ENCODE peak calls at places on chromosomes 16 and 17, in four cellular contexts. One of them, this sample, is unnamed.

GRCh38 chr16:85479972-85480726 is 133.0 kb upstream of the GSE1 start:
- DNase-seq in WTC11: peak
- DNase-seq in K562: no peak
- DNase-seq in HepG2: no peak
- DNase-seq in this sample: peak

GRCh38 chr16:8850279-8850885 is 18.4 kb downstream of the CARHSP1 start:
- DNase-seq in WTC11: peak
- DNase-seq in K562: no peak
- DNase-seq in HepG2: peak
- DNase-seq in this sample: no peak

GRCh38 chr16:50153648-50154368 is 702 bp downstream of the TENT4B start:
- DNase-seq in K562: peak
- DNase-seq in HepG2: no peak
- DNase-seq in WTC11: peak
- DNase-seq in this sample: peak

GRCh38 chr16:53220585-53220984 is 165.8 kb downstream of the CHD9 start:
- DNase-seq in HepG2: peak
- DNase-seq in WTC11: no peak
- DNase-seq in K562: peak
- DNase-seq in this sample: no peak

GRCh38 chr17:40541873-40542561 is 23.3 kb downstream of the CCR7 start:
- DNase-seq in HepG2: no peak
- DNase-seq in K562: no peak
- DNase-seq in WTC11: no peak
- DNase-seq in this sample: no peak

GRCh38 chr16:3525951-3526350 is 25.1 kb downstream of the CLUAP1 start:
- DNase-seq in HepG2: no peak
- DNase-seq in K562: no peak
- DNase-seq in WTC11: no peak
- DNase-seq in this sample: no peak

GRCh38 chr16:70693231-70693671 is 7.4 kb upstream of the MTSS2 start:
- DNase-seq in K562: no peak
- DNase-seq in HepG2: no peak
- DNase-seq in WTC11: no peak
- DNase-seq in this sample: no peak

GRCh38 chr17:60442271-60443201 is 20.2 kb downstream of the CHCT1 start:
- DNase-seq in WTC11: no peak
- DNase-seq in HepG2: peak
- DNase-seq in K562: no peak
- DNase-seq in this sample: no peak

GRCh38 chr17:1188812-1189211 is 9.0 kb upstream of the ABR start:
- DNase-seq in WTC11: no peak
- DNase-seq in HepG2: no peak
- DNase-seq in K562: no peak
- DNase-seq in this sample: no peak

GRCh38 chr17:72609501-72609900 is 483.0 kb downstream of the SLC39A11 start:
- DNase-seq in WTC11: no peak
- DNase-seq in HepG2: no peak
- DNase-seq in K562: no peak
- DNase-seq in this sample: no peak

GRCh38 chr17:35052780-35053179 is 10.7 kb downstream of the RFFL start:
- DNase-seq in WTC11: no peak
- DNase-seq in HepG2: no peak
- DNase-seq in K562: no peak
- DNase-seq in this sample: no peak

GRCh38 chr16:49858200-49859129 is 2.6 kb upstream of the ZNF423 start:
- DNase-seq in WTC11: peak
- DNase-seq in HepG2: no peak
- DNase-seq in K562: no peak
- DNase-seq in this sample: no peak

GRCh38 chr17:14320734-14321475 is 20.0 kb downstream of the HS3ST3B1 start:
- DNase-seq in WTC11: no peak
- DNase-seq in HepG2: no peak
- DNase-seq in K562: no peak
- DNase-seq in this sample: no peak
- TF ChIP-seq ELF4 in WTC11: no peak
- TF ChIP-seq ELF4 in HepG2: no peak
- TF ChIP-seq ELF4 in K562: no peak
- TF ChIP-seq ELF4 in this sample: no peak

GRCh38 chr17:64491034-64491860 is 5.6 kb downstream of the POLG2 start:
- DNase-seq in K562: peak
- DNase-seq in HepG2: peak
- DNase-seq in WTC11: peak
- DNase-seq in this sample: no peak
- TF ChIP-seq ELF4 in K562: no peak
- TF ChIP-seq ELF4 in HepG2: no peak
- TF ChIP-seq ELF4 in WTC11: no peak
- TF ChIP-seq ELF4 in this sample: no peak

GRCh38 chr16:80972611-80973010 is 34.1 kb downstream of the CMC2 start:
- DNase-seq in WTC11: no peak
- DNase-seq in K562: no peak
- DNase-seq in HepG2: no peak
- DNase-seq in this sample: no peak

GRCh38 chr16:80981103-80981502 is 25.6 kb downstream of the CMC2 start:
- DNase-seq in K562: no peak
- DNase-seq in WTC11: no peak
- DNase-seq in HepG2: no peak
- DNase-seq in this sample: no peak

GRCh38 chr16:80973991-80974390 is 32.7 kb downstream of the CMC2 start:
- DNase-seq in WTC11: no peak
- DNase-seq in HepG2: no peak
- DNase-seq in K562: peak
- DNase-seq in this sample: no peak

GRCh38 chr16:80974649-80975376 is 31.9 kb downstream of the CMC2 start:
- DNase-seq in K562: peak
- DNase-seq in WTC11: no peak
- DNase-seq in HepG2: no peak
- DNase-seq in this sample: no peak

DNA sequence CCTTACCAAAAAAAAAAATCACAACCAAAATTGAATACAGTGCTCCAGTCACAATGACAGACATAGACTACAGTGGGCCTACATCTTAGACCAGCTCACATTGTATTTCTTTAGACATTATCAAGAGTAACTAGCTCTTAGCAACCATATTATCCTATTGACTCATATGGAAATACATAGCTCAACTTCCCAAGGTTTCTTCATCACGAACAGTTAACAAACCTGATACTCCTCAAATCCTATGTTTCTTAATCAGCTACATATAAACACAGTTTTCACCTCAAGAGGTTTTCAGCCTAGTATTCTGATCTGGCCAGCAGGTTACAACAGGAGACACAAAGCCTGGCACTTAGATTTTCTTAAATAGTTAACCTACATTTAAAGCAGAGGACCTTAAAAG is 29.7 kb downstream of the CMC2 start:
- DNase-seq in HepG2: no peak
- DNase-seq in K562: no peak
- DNase-seq in WTC11: no peak
- DNase-seq in this sample: no peak
- TF ChIP-seq ELF4 in HepG2: no peak
- TF ChIP-seq ELF4 in K562: no peak
- TF ChIP-seq ELF4 in WTC11: no peak
- TF ChIP-seq ELF4 in this sample: no peak

GRCh38 chr16:24093049-24093448 is 163.1 kb upstream of the CACNG3 start:
- DNase-seq in WTC11: no peak
- DNase-seq in K562: no peak
- DNase-seq in HepG2: no peak
- DNase-seq in this sample: no peak

GRCh38 chr16:24094660-24095059 is 161.5 kb upstream of the CACNG3 start:
- DNase-seq in K562: no peak
- DNase-seq in WTC11: no peak
- DNase-seq in HepG2: no peak
- DNase-seq in this sample: no peak

GRCh38 chr16:24102120-24102740 is 153.9 kb upstream of the CACNG3 start:
- DNase-seq in K562: no peak
- DNase-seq in WTC11: peak
- DNase-seq in HepG2: no peak
- DNase-seq in this sample: peak

GRCh38 chr16:24098896-24099295 is 157.2 kb upstream of the CACNG3 start:
- DNase-seq in K562: no peak
- DNase-seq in HepG2: no peak
- DNase-seq in WTC11: no peak
- DNase-seq in this sample: no peak
- TF ChIP-seq ELF4 in K562: no peak
- TF ChIP-seq ELF4 in HepG2: no peak
- TF ChIP-seq ELF4 in WTC11: no peak
- TF ChIP-seq ELF4 in this sample: no peak

GRCh38 chr17:7443499-7444485 is 1.1 kb upstream of the CHRNB1 start:
- DNase-seq in WTC11: no peak
- DNase-seq in K562: no peak
- DNase-seq in HepG2: no peak
- DNase-seq in this sample: no peak
- TF ChIP-seq ELF4 in WTC11: no peak
- TF ChIP-seq ELF4 in K562: no peak
- TF ChIP-seq ELF4 in HepG2: no peak
- TF ChIP-seq ELF4 in this sample: no peak

GRCh38 chr16:84053237-84053636 is 10.6 kb upstream of the SLC38A8 start:
- DNase-seq in WTC11: no peak
- DNase-seq in K562: no peak
- DNase-seq in HepG2: no peak
- DNase-seq in this sample: no peak
- TF ChIP-seq ELF4 in WTC11: no peak
- TF ChIP-seq ELF4 in K562: no peak
- TF ChIP-seq ELF4 in HepG2: no peak
- TF ChIP-seq ELF4 in this sample: no peak

DNA sequence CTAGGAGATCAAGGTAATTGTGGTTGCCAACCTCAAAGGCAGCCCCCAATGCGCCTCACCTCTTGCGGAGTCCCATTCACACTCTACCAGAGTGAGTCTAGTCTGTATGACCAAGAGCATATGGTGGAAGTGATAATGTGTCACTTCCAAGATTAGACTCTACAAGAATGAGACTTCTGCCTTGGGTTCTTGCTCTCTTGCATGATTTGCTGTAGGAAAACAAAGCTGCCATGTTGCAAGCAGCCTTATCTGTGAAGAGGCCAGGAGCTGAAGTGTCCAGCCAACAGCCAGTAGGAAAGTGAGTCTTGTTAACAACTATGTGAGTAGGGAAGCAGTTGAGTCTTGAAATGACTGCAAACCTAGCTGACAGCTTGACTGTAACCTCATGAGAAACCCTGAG is 3.4 kb downstream of the TERF2 start:
- DNase-seq in WTC11: no peak
- DNase-seq in K562: peak
- DNase-seq in HepG2: no peak
- DNase-seq in this sample: no peak
- TF ChIP-seq ELF4 in WTC11: no peak
- TF ChIP-seq ELF4 in K562: no peak
- TF ChIP-seq ELF4 in HepG2: no peak
- TF ChIP-seq ELF4 in this sample: no peak

GRCh38 chr17:61494325-61495160 is 42.3 kb downstream of the TBX4 start:
- DNase-seq in K562: no peak
- DNase-seq in HepG2: peak
- DNase-seq in WTC11: no peak
- DNase-seq in this sample: no peak

GRCh38 chr17:61496174-61496956 is 44.1 kb downstream of the TBX4 start:
- DNase-seq in HepG2: no peak
- DNase-seq in K562: no peak
- DNase-seq in WTC11: no peak
- DNase-seq in this sample: no peak

GRCh38 chr17:61492759-61493526 is 40.7 kb downstream of the TBX4 start:
- DNase-seq in HepG2: peak
- DNase-seq in WTC11: no peak
- DNase-seq in K562: no peak
- DNase-seq in this sample: no peak

GRCh38 chr17:61496957-61497653 is 44.9 kb downstream of the TBX4 start:
- DNase-seq in HepG2: peak
- DNase-seq in K562: no peak
- DNase-seq in WTC11: no peak
- DNase-seq in this sample: no peak

GRCh38 chr17:61495161-61495857 is 43.1 kb downstream of the TBX4 start:
- DNase-seq in HepG2: no peak
- DNase-seq in WTC11: no peak
- DNase-seq in K562: peak
- DNase-seq in this sample: no peak
- TF ChIP-seq ELF4 in HepG2: no peak
- TF ChIP-seq ELF4 in WTC11: no peak
- TF ChIP-seq ELF4 in K562: no peak
- TF ChIP-seq ELF4 in this sample: no peak

This sample was measured in HEK293T.